ENCODE peak calls at places on chromosomes 13 and 19, in eight cellular contexts. B is iPS-NIHi11; O is cerebellum; D is activated naive CD8-positive, alpha-beta T cell treated with anti-CD3 and anti-CD28 coated beads, Interleukin-2, amount 50 U/mL, for 24 hours; H is NCI-H69; L is stimulated activated CD4-positive, alpha-beta T cell treated with anti-CD3 and anti-CD28 coated beads, Interleukin-1b, Interleukin-23, amount 100 ng/mL, for 48 hours; U is NAMALWA; T is suprapubic skin. S is an unnamed sample.

GRCh38 chr13:46603165-46603603 is 50.2 kb downstream of the LRCH1 start:
- DNase-seq in B (peak), O (no peak), D (no peak), H (peak), L (no peak), U (peak), T (no peak), S (no peak)

GRCh38 chr19:55050749-55051532 is 12.0 kb downstream of the RDH13 start:
- DNase-seq in B (no peak), O (no peak), D (no peak), H (no peak), L (no peak), U (no peak), T (no peak), S (no peak)

GRCh38 chr19:16258440-16258903 is 60.8 kb downstream of the AP1M1 start:
- DNase-seq in B (no peak), O (no peak), D (no peak), H (no peak), L (no peak), U (no peak), T (peak), S (no peak)

GRCh38 chr19:17323973-17324327 is 10.7 kb downstream of the ANO8 start:
- DNase-seq in B (peak), O (no peak), D (no peak), H (no peak), L (no peak), U (no peak), T (peak), S (no peak)

GRCh38 chr19:4800591-4801081 is 9.1 kb downstream of the FEM1A start:
- DNase-seq in B (no peak), O (no peak), D (no peak), H (no peak), L (no peak), U (no peak), T (peak), S (no peak)

GRCh38 chr19:55086730-55087541 is 11.3 kb downstream of the EPS8L1 start:
- DNase-seq in B (peak), O (peak), D (peak), H (peak), L (peak), U (no peak), T (peak), S (peak)

GRCh38 chr19:5786593-5787551 is 2.3 kb upstream of the PRR22 start:
- DNase-seq in B (no peak), O (no peak), D (no peak), H (no peak), L (no peak), U (no peak), T (no peak), S (no peak)

GRCh38 chr19:50387176-50387867 is 3.2 kb downstream of the POLD1 start:
- DNase-seq in B (no peak), O (no peak), D (no peak), H (no peak), L (no peak), U (no peak), T (no peak), S (no peak)

GRCh38 chr13:28239374-28239773 is 101.0 kb downstream of the PAN3 start:
- DNase-seq in B (no peak), O (no peak), D (no peak), H (no peak), L (no peak), U (no peak), T (no peak), S (no peak)

GRCh38 chr19:2950286-2951124 is 5.7 kb upstream of the ZNF77 start:
- DNase-seq in B (peak), O (peak), D (peak), H (peak), L (peak), U (peak), T (peak), S (peak)

GRCh38 chr19:44539236-44539819 is 9.9 kb upstream of the CEACAM20 start:
- DNase-seq in B (no peak), O (no peak), D (no peak), H (no peak), L (no peak), U (no peak), T (no peak), S (no peak)

GRCh38 chr13:39527301-39527700 is 75.7 kb downstream of the LHFPL6 start:
- DNase-seq in B (no peak), O (no peak), D (no peak), H (no peak), L (no peak), U (no peak), T (no peak), S (peak)

GRCh38 chr19:3673506-3674439 is 26.5 kb downstream of the PIP5K1C start:
- DNase-seq in B (no peak), O (peak), D (no peak), H (no peak), L (no peak), U (no peak), T (no peak), S (peak)

GRCh38 chr19:28258794-28259193 is 954.2 kb downstream of the UQCRFS1 start:
- DNase-seq in B (no peak), O (no peak), D (no peak), H (no peak), L (no peak), U (no peak), T (no peak), S (peak)

GRCh38 chr19:1276620-1277007 is 1.3 kb downstream of the FAM174C start:
- DNase-seq in B (no peak), O (no peak), D (no peak), H (no peak), L (peak), U (peak), T (no peak), S (no peak)

GRCh38 chr13:51832471-51833152 is 12.4 kb downstream of the TMEM272 start:
- DNase-seq in B (peak), O (no peak), D (no peak), H (peak), L (peak), U (peak), T (no peak), S (no peak)

GRCh38 chr19:35216026-35216832 is 12.3 kb downstream of the FAM187B start:
- DNase-seq in B (no peak), O (no peak), D (no peak), H (no peak), L (peak), U (peak), T (no peak), S (no peak)

GRCh38 chr19:3720533-3720917 is 12.3 kb downstream of the TJP3 start:
- DNase-seq in B (no peak), O (no peak), D (no peak), H (no peak), L (no peak), U (no peak), T (no peak), S (no peak)

GRCh38 chr19:39199025-39199424 is 2.3 kb downstream of the NCCRP1 start:
- DNase-seq in B (peak), O (no peak), D (no peak), H (peak), L (no peak), U (no peak), T (no peak), S (no peak)

GRCh38 chr13:43522788-43523187 is 264.0 kb downstream of the ENOX1 start:
- DNase-seq in B (no peak), O (no peak), D (no peak), H (no peak), L (no peak), U (no peak), T (no peak), S (no peak)

GRCh38 chr19:3687774-3688706 is 12.2 kb downstream of the PIP5K1C start:
- DNase-seq in B (peak), O (peak), D (peak), H (peak), L (peak), U (no peak), T (no peak), S (peak)

GRCh38 chr19:46068345-46069258 is 27.8 kb upstream of the IGFL4 start:
- DNase-seq in B (no peak), O (no peak), D (no peak), H (no peak), L (no peak), U (no peak), T (no peak), S (no peak)

GRCh38 chr19:46862974-46863632 is 2.3 kb downstream of the ARHGAP35 start:
- DNase-seq in B (no peak), O (no peak), D (no peak), H (peak), L (no peak), U (no peak), T (peak), S (no peak)

GRCh38 chr19:11191273-11191755 is 6.0 kb downstream of the KANK2 start:
- DNase-seq in B (peak), O (no peak), D (peak), H (peak), L (no peak), U (peak), T (peak), S (peak)